ENCODE peak calls at places on chromosome 2, in eight cellular contexts. Z, A, V, Y, K, M, R and J are unnamed samples.

GRCh38 chr2:54569745-54570296 is 113.7 kb downstream of the SPTBN1 start:
- DNase-seq in Z (no peak), A (no peak), V (no peak), Y (no peak), K (no peak), M (no peak), R (peak; percentile 45), J (peak; percentile 34)

GRCh38 chr2:204258900-204259299 is 286.4 kb upstream of the PARD3B start:
- DNase-seq in Z (no peak), A (no peak), V (no peak), Y (no peak), K (no peak), M (no peak), R (no peak), J (no peak)

GRCh38 chr2:102235491-102235890 is 48.7 kb downstream of the IL1RL2 start:
- DNase-seq in Z (peak; percentile 56), A (no peak), V (no peak), Y (no peak), K (no peak), M (no peak), R (no peak), J (no peak)

GRCh38 chr2:16330571-16331351 is 334.9 kb downstream of the CYRIA start:
- DNase-seq in Z (no peak), A (peak; percentile 13), V (no peak), Y (peak; percentile 62), K (no peak), M (no peak), R (no peak), J (no peak)

GRCh38 chr2:88201811-88202169 is 31.6 kb downstream of the THNSL2 start:
- DNase-seq in Z (no peak), A (no peak), V (no peak), Y (no peak), K (no peak), M (no peak), R (no peak), J (no peak)

GRCh38 chr2:37167636-37168182 is 10.9 kb upstream of the EIF2AK2 start:
- DNase-seq in Z (peak; percentile 62), A (no peak), V (no peak), Y (no peak), K (no peak), M (no peak), R (no peak), J (no peak)

GRCh38 chr2:127622561-127623387 is 23.2 kb upstream of the GPR17 start:
- DNase-seq in Z (no peak), A (no peak), V (no peak), Y (no peak), K (no peak), M (no peak), R (no peak), J (no peak)

GRCh38 chr2:179581605-179582004 is 279.8 kb downstream of the ZNF385B start:
- DNase-seq in Z (no peak), A (no peak), V (no peak), Y (no peak), K (no peak), M (no peak), R (no peak), J (no peak)

GRCh38 chr2:218711550-218711929 is 905 bp downstream of the TTLL4 start:
- DNase-seq in Z (no peak), A (no peak), V (no peak), Y (no peak), K (no peak), M (no peak), R (no peak), J (no peak)

GRCh38 chr2:41405429-41405828 is 642.4 kb upstream of the PKDCC start:
- DNase-seq in Z (no peak), A (no peak), V (no peak), Y (no peak), K (no peak), M (no peak), R (no peak), J (no peak)

GRCh38 chr2:28471701-28472236 is 24.1 kb upstream of the PLB1 start:
- DNase-seq in Z (no peak), A (no peak), V (no peak), Y (no peak), K (no peak), M (no peak), R (no peak), J (no peak)

GRCh38 chr2:120029672-120030640 is 17.1 kb downstream of the EPB41L5 start:
- DNase-seq in Z (no peak), A (no peak), V (no peak), Y (no peak), K (no peak), M (no peak), R (no peak), J (no peak)